ENCODE peak calls at places on chromosomes 6 and 20, in four cellular contexts. E is choroid plexus epithelial cell, T is sigmoid colon, L is kidney tubule cell. C is an unnamed sample.

GRCh38 chr6:161961796-161962195 is 687.9 kb upstream of the AGPAT4 start:
- DNase-seq in E (peak), T (no peak), L (no peak), C (no peak)

GRCh38 chr6:121691126-121691540 is 255.7 kb downstream of the GJA1 start:
- DNase-seq in E (no peak), T (no peak), L (peak), C (no peak)

GRCh38 chr20:3203315-3204123 is 963 bp downstream of the DDRGK1 start:
- DNase-seq in E (peak), T (no peak), L (peak), C (no peak)

GRCh38 chr20:19338960-19339359 is 126.5 kb downstream of the SLC24A3 start:
- DNase-seq in E (no peak), T (no peak), L (no peak), C (no peak)

GRCh38 chr6:9140861-9141534 is 705.7 kb upstream of the SLC35B3 start:
- DNase-seq in E (peak), T (no peak), L (no peak), C (no peak)

GRCh38 chr20:36271639-36272546 is 34.2 kb upstream of the DLGAP4 start:
- DNase-seq in E (no peak), T (peak), L (no peak), C (no peak)

GRCh38 chr20:25076731-25077609 is 5.0 kb downstream of the VSX1 start:
- DNase-seq in E (no peak), T (no peak), L (peak), C (no peak)

GRCh38 chr6:44297063-44298038 is 15.8 kb downstream of the AARS2 start:
- DNase-seq in E (peak), T (no peak), L (peak), C (no peak)

GRCh38 chr6:48733581-48733980 is 622.6 kb upstream of the PTCHD4 start:
- DNase-seq in E (peak), T (no peak), L (no peak), C (no peak)

GRCh38 chr6:47358440-47359225 is 48.9 kb upstream of the TNFRSF21 start:
- DNase-seq in E (no peak), T (no peak), L (no peak), C (no peak)

GRCh38 chr6:168877821-168878282 is 375.8 kb downstream of the THBS2 start:
- DNase-seq in E (no peak), T (no peak), L (peak), C (no peak)

GRCh38 chr20:41058007-41058673 is 29.5 kb downstream of the TOP1 start:
- DNase-seq in E (peak), T (no peak), L (peak), C (no peak)

GRCh38 chr6:80314531-80314930 is 208.1 kb downstream of the BCKDHB start:
- DNase-seq in E (no peak), T (no peak), L (no peak), C (no peak)

GRCh38 chr6:100269189-100269588 is 195.5 kb downstream of the SIM1 start:
- DNase-seq in E (peak), T (no peak), L (peak), C (no peak)

GRCh38 chr20:36792422-36792821 is 18.9 kb upstream of the DSN1 start:
- DNase-seq in E (peak), T (no peak), L (peak), C (no peak)

GRCh38 chr6:65984089-65984488 is 277.1 kb upstream of the EYS start:
- DNase-seq in E (no peak), T (no peak), L (no peak), C (no peak)